ENCODE peak calls at places on chromosomes 1 and 21, in six cellular contexts. Q, C, W, M, L and T are unnamed samples.

GRCh38 chr1:113929750-113930498 is 800 bp downstream of the HIPK1 start:
- DNase-seq in Q (peak), C (peak), W (peak), M (peak), L (peak), T (peak)

GRCh38 chr1:39788426-39788757 is 273 bp downstream of the BMP8B start:
- DNase-seq in Q (no peak), C (no peak), W (no peak), M (no peak), L (no peak), T (no peak)

GRCh38 chr1:25651824-25652741 is 35.5 kb downstream of the MAN1C1 start:
- DNase-seq in Q (peak), C (no peak), W (no peak), M (no peak), L (no peak), T (no peak)

GRCh38 chr1:9767964-9768668 is 55.6 kb downstream of the CLSTN1 start:
- DNase-seq in Q (no peak), C (no peak), W (no peak), M (peak), L (no peak), T (no peak)

GRCh38 chr1:21323091-21323490 is 32.8 kb upstream of the ECE1 start:
- DNase-seq in Q (no peak), C (peak), W (no peak), M (no peak), L (no peak), T (no peak)

GRCh38 chr1:225944951-225945350 is 3.9 kb upstream of the LEFTY2 start:
- DNase-seq in Q (no peak), C (no peak), W (no peak), M (no peak), L (no peak), T (no peak)

GRCh38 chr1:220962031-220962751 is 82.9 kb downstream of the HLX start:
- DNase-seq in Q (no peak), C (no peak), W (peak), M (no peak), L (peak), T (peak)

GRCh38 chr1:18714404-18715175 is 83.9 kb downstream of the PAX7 start:
- DNase-seq in Q (no peak), C (no peak), W (no peak), M (no peak), L (no peak), T (no peak)

GRCh38 chr1:202649553-202650392 is 60.5 kb downstream of the SYT2 start:
- DNase-seq in Q (no peak), C (no peak), W (peak), M (no peak), L (no peak), T (no peak)

GRCh38 chr1:6614019-6614952 is 755 bp downstream of the PHF13 start:
- DNase-seq in Q (no peak), C (peak), W (no peak), M (peak), L (peak), T (peak)

GRCh38 chr1:85846706-85847105 is 138.5 kb upstream of the ZNHIT6 start:
- DNase-seq in Q (no peak), C (peak), W (no peak), M (no peak), L (no peak), T (no peak)

GRCh38 chr1:171438441-171438840 is 46.9 kb upstream of the PRRC2C start:
- DNase-seq in Q (no peak), C (no peak), W (peak), M (no peak), L (peak), T (peak)

GRCh38 chr1:91712981-91713841 is 172.7 kb downstream of the TGFBR3 start:
- DNase-seq in Q (no peak), C (peak), W (peak), M (no peak), L (peak), T (no peak)

GRCh38 chr1:17433261-17433660 is 6.2 kb downstream of the RCC2 start:
- DNase-seq in Q (no peak), C (no peak), W (no peak), M (no peak), L (no peak), T (no peak)

DNA sequence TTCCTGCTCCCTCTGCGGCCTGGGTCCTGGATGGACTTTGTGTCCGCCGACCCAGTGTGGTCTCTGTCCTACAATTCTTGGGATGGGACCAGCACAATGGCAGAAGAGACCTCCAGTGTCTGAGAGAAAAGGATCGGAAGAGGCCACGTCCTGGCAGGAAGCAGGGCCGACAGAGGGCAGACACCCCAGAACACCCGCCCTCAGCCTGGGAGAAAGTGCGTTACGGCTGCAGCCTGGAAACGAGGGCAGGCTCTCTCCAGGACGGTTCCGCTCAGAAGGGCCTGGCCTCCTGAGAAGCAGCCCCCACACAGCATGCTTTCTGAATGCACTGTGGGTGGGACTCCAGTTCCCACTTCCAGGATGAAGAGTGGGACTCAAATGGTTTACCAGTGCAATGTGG is 35.5 kb downstream of the SLC45A1 start:
- DNase-seq in Q (no peak), C (no peak), W (no peak), M (no peak), L (no peak), T (no peak)
- H3K27ac ChIP-seq in Q (peak), C (no peak), W (no peak), M (no peak), L (no peak), T (no peak)

DNA sequence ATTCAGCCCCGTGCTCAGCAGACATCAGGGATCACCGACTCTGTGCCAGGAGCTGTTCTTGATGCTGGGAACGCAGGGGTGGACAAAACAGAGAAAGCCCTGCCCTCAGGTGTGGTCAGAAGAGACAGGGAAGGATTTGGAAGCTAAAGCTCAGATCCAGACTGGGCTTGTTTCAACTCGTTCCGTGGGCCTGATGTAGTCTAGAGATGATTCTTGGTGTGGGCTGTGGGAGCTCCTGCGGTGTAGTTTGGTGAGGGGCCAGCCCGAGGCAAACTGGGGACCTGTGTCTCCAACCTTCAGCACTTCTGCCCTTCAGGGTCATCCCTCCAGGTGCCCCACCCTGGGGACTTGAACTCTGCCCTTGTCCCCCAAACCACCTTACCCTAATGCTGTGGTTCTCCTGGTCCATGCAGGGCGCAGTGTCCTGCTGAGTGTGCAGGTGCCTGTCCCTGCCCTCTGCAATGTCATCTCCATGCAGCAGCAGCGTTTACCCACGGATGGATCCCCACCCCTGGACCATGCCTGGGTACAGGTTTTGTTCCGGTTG is 17.3 kb upstream of the ABCG1 start:
- DNase-seq in Q (no peak), C (no peak), W (no peak), M (no peak), L (no peak), T (no peak)
- H3K27ac ChIP-seq in Q (no peak), C (no peak), W (no peak), M (no peak), L (no peak), T (no peak)

GRCh38 chr1:50970927-50971582 is 1.0 kb downstream of the CDKN2C start:
- DNase-seq in Q (no peak), C (no peak), W (peak), M (peak), L (no peak), T (peak)
- H3K27ac ChIP-seq in Q (peak), C (no peak), W (peak), M (peak), L (peak), T (peak)

DNA sequence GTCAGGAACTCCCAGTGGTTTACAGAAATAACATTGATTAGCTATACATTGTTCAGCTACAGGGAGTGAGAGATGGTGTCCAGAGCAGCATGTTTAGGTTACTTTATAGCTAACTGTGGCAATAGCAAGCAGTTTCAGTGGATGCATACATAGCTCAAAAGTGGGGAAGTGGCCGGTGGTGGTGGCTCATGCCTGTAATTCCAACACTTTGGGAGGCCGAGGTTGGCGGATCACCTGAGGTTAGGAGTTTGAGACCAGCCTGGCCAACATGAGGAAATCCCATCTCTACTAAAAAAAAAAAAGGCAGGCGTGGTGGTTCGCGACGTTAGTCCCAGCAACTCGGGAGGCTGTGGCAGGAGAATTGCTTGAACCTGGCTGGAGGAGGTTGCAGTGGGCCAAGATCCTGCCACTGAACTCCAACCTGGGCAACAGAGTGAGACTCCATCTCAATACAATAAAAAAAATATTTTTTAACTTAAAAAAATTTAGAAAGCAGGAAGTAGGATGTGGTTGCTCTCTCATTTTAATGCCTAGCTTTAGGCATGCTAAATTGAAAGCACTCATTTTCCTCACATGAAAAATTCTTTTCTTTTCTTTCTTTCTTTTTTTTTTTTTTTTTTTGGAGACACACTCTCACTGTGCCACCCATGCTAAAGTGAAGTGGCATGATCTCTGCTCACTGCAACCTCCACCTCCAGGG is 109.7 kb downstream of the PPIAL4G start:
- DNase-seq in Q (no peak), C (no peak), W (no peak), M (no peak), L (no peak), T (no peak)
- H3K27ac ChIP-seq in Q (no peak), C (no peak), W (no peak), M (peak), L (no peak), T (peak)

GRCh38 chr1:230187290-230187689 is 120.3 kb downstream of the GALNT2 start:
- DNase-seq in Q (no peak), C (no peak), W (no peak), M (no peak), L (no peak), T (no peak)

GRCh38 chr1:230186874-230187273 is 119.8 kb downstream of the GALNT2 start:
- DNase-seq in Q (no peak), C (no peak), W (no peak), M (no peak), L (no peak), T (no peak)

GRCh38 chr1:230188826-230189225 is 121.8 kb downstream of the GALNT2 start:
- DNase-seq in Q (no peak), C (no peak), W (no peak), M (no peak), L (no peak), T (no peak)

GRCh38 chr1:230186003-230186863 is 119.2 kb downstream of the GALNT2 start:
- DNase-seq in Q (no peak), C (peak), W (peak), M (peak), L (peak), T (peak)

DNA sequence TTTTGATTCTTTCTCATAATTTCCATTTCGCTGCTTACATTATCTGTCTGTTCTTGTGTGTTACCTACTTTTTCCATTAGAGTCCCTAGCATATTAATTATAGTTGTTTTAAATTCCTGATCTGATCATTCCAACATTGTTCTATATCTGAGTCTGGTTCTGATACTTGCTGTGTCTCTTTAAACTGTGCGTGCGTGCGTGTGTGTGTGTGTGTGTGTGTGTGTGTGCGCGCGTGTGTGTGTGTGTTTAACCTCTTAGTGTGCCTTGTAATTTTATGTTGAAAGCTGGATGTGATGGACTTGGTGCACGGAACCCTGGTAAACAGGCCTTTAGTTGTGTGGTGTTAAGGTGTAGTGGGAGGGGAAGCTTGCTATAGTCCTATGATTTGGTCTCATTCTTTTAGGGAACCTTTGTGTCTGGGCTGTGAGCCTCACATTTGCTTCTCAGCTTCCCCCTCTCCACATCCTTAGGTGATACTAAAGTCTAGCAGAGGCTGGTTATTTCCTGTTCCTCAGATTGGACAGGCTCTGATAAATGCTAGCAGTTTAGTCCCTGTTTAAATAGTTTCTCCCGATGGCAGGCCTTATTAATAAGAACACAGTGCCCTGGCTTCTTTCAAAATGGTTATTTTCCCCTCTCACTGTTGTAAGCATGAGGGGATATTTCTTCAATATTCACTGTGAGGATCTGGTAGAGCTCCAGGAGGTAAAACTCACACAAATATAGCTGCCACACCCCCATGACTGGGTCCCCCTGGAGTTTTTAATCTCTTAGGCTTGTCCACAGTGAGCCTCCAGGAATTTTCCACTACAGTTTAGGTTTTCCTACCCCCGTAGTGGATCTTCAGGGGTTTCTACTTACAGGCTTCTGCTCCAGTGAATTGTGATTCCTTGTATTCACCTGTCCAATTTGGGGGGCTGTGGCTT is 118.3 kb downstream of the GALNT2 start:
- DNase-seq in Q (no peak), C (no peak), W (no peak), M (peak), L (no peak), T (peak)
- H3K27ac ChIP-seq in Q (no peak), C (peak), W (no peak), M (no peak), L (no peak), T (peak)

GRCh38 chr1:169392406-169392805 is 24.4 kb downstream of the BLZF1 start:
- DNase-seq in Q (no peak), C (peak), W (no peak), M (no peak), L (no peak), T (no peak)

GRCh38 chr1:169390303-169390702 is 22.3 kb downstream of the BLZF1 start:
- DNase-seq in Q (no peak), C (no peak), W (no peak), M (no peak), L (no peak), T (no peak)

DNA sequence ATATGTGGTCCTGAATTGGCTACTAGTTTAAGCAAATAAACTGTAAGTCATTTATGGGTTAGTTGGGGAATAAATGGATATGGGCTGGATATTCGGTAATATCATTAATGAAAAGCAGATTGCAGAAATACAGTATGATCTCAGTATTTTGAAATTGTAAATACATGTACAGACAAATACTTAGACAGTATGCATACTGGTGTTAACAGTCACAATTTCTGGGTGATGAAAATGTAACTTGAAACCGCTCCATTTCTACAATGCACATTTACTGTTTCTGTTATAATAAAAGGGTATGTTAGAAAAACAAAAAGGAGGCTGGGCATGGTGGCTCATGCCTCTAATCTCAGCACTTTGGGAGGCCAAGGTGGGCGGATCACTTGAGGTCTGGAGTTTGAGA is 28.0 kb downstream of the BLZF1 start:
- DNase-seq in Q (no peak), C (no peak), W (no peak), M (no peak), L (no peak), T (no peak)
- H3K27ac ChIP-seq in Q (no peak), C (no peak), W (no peak), M (no peak), L (no peak), T (no peak)

GRCh38 chr1:11653101-11653601 is 1.1 kb downstream of the FBXO2 start:
- DNase-seq in Q (no peak), C (peak), W (no peak), M (peak), L (peak), T (peak)
- H3K27ac ChIP-seq in Q (peak), C (no peak), W (no peak), M (peak), L (no peak), T (peak)

GRCh38 chr1:52629667-52630066 is 3.3 kb upstream of the SHISAL2A start:
- DNase-seq in Q (no peak), C (no peak), W (no peak), M (no peak), L (no peak), T (no peak)

GRCh38 chr1:52631759-52632331 is 1.1 kb upstream of the SHISAL2A start:
- DNase-seq in Q (no peak), C (peak), W (no peak), M (peak), L (no peak), T (no peak)

GRCh38 chr1:52627028-52627427 is 5.9 kb upstream of the SHISAL2A start:
- DNase-seq in Q (no peak), C (no peak), W (no peak), M (no peak), L (no peak), T (no peak)

GRCh38 chr1:52632732-52633290 is at the start of gene SHISAL2A:
- DNase-seq in Q (no peak), C (peak), W (peak), M (peak), L (no peak), T (no peak)

GRCh38 chr1:52629021-52629643 is 3.8 kb upstream of the SHISAL2A start:
- DNase-seq in Q (peak), C (peak), W (peak), M (no peak), L (peak), T (no peak)
- H3K27ac ChIP-seq in Q (no peak), C (no peak), W (no peak), M (no peak), L (no peak), T (no peak)

DNA sequence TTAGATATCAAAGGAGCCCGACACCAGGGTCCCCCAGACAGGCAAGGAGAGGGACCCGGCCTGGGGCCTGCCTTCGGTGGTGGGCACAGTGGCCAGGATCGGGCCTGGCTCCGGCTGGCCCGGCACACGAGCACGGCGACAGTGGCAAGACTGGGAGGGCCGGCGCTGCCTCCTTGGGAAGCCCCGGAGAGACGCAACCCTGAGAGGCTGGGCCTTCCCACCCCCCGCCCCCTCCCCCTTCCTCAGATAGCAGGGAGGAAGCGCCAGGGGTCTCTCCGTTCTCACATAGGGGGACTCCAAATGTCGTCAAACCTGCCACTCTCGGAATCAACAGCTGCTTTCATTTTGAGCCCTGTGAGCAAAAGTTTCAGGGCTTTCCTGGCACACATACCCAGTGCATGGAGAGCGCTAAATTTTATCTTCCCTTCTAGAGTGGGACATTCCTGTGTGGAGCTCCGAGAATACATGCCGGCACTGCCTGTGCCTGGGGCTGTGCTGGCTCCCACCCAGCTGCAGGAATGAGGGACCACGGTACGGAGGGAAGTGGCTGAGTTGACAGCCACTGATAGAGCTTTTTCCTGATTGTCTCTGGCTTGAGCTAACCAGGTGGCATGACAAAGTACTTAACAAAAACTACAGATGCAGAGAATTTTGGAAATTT is 62.4 kb downstream of the CD247 start:
- DNase-seq in Q (no peak), C (peak), W (peak), M (peak), L (no peak), T (peak)
- H3K27ac ChIP-seq in Q (peak), C (no peak), W (no peak), M (peak), L (no peak), T (no peak)

DNA sequence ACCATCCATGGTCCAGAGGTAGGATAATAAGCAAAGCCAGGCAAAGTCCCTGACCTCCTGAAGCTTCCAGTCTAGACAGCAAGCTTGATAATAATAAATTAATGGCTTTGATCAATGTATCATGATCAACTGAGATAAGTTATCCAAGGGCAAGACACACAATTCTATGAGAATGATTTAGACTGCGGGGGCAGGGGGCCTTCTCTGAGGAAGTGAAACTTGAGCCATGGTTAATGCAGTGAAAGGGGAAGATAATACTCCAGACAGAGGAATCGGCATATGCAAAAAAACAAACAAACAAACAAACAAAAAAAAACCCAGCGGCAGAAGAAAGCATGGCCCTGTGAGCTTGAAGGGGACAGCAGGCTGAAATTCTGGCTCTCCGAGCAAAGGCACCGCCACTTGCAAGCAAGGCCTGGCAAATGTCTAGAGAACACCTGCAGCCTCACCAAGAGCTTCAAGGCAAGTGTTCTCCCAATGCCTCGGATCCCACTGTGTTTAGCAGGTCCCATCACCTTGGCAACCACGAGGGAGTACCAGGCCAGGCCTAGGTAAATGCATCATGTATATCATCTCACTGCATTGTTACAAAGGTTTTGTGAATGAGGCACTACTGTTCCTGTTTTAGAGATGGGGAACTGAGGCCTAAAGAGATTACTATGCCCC is 24.9 kb downstream of the CSMD2 start:
- DNase-seq in Q (no peak), C (peak), W (no peak), M (no peak), L (no peak), T (no peak)
- H3K27ac ChIP-seq in Q (no peak), C (no peak), W (no peak), M (no peak), L (no peak), T (no peak)